ENCODE peak calls at places on chromosomes 1 and 21, in four cellular contexts. X is prostate gland, O is stomach, I is DND-41. G is an unnamed sample.
A peak's percentile ranks its signal among the peaks of the same experiment; 100 is the strongest.

GRCh38 chr1:184838374-184838995 is 83.8 kb upstream of the EDEM3 start:
- DNase-seq in X (peak; percentile 73), O (peak; percentile 51), I (no peak), G (no peak)

GRCh38 chr1:16064536-16065196 is 8.8 kb downstream of the FAM131C start:
- DNase-seq in X (no peak), O (no peak), I (no peak), G (no peak)

GRCh38 chr21:14972678-14973077 is 92.1 kb downstream of the NRIP1 start:
- DNase-seq in X (no peak), O (no peak), I (no peak), G (no peak)

GRCh38 chr1:11590395-11590794 is 63.8 kb downstream of the FBXO2 start:
- DNase-seq in X (no peak), O (no peak), I (no peak), G (no peak)

GRCh38 chr1:83491930-83492329 is 507.0 kb downstream of the TTLL7 start:
- DNase-seq in X (no peak), O (no peak), I (no peak), G (no peak)

GRCh38 chr1:116374340-116375164 is 1.5 kb downstream of the ATP1A1 start:
- DNase-seq in X (peak; percentile 33), O (no peak), I (peak; percentile 36), G (no peak)

GRCh38 chr21:38434913-38435533 is 63.3 kb downstream of the ERG start:
- DNase-seq in X (no peak), O (no peak), I (no peak), G (no peak)

GRCh38 chr1:109273570-109274288 is 9.2 kb downstream of the PSRC1 start:
- DNase-seq in X (no peak), O (no peak), I (no peak), G (no peak)

GRCh38 chr1:190168893-190169292 is 308.8 kb downstream of the BRINP3 start:
- DNase-seq in X (no peak), O (no peak), I (no peak), G (no peak)

GRCh38 chr1:109214695-109215623 is 1.2 kb downstream of the SARS1 start:
- DNase-seq in X (peak; percentile 25), O (peak; percentile 40), I (peak; percentile 76), G (no peak)

GRCh38 chr1:172238969-172239368 is 181.5 kb upstream of the C1orf105 start:
- DNase-seq in X (no peak), O (no peak), I (no peak), G (no peak)

GRCh38 chr1:198246331-198246730 is 89.5 kb downstream of the NEK7 start:
- DNase-seq in X (no peak), O (no peak), I (no peak), G (no peak)

GRCh38 chr1:79082233-79082632 is 75.7 kb upstream of the ADGRL4 start:
- DNase-seq in X (no peak), O (no peak), I (no peak), G (no peak)

GRCh38 chr1:168348146-168348709 is 67.6 kb downstream of the TBX19 start:
- DNase-seq in X (no peak), O (no peak), I (peak; percentile 58), G (peak; percentile 50)

GRCh38 chr1:156385534-156386031 is 16.6 kb downstream of the RHBG start:
- DNase-seq in X (peak; percentile 37), O (peak; percentile 65), I (peak; percentile 80), G (peak; percentile 87)

GRCh38 chr1:234848972-234849641 is 239.1 kb upstream of the IRF2BP2 start:
- DNase-seq in X (no peak), O (no peak), I (no peak), G (no peak)

GRCh38 chr21:42836767-42837301 is 42.5 kb downstream of the WDR4 start:
- DNase-seq in X (no peak), O (peak; percentile 16), I (no peak), G (no peak)

GRCh38 chr1:75722966-75723365 is 1.5 kb upstream of the ACADM start:
- DNase-seq in X (no peak), O (no peak), I (no peak), G (peak; percentile 50)

GRCh38 chr1:179817789-179818188 is 59.8 kb downstream of the TOR1AIP2 start:
- DNase-seq in X (no peak), O (no peak), I (no peak), G (no peak)

GRCh38 chr1:228646717-228647522 is 88.4 kb upstream of the RHOU start:
- DNase-seq in X (no peak), O (peak; percentile 32), I (peak; percentile 38), G (peak; percentile 59)

GRCh38 chr1:233444484-233444883 is 117.0 kb downstream of the MAP3K21 start:
- DNase-seq in X (no peak), O (no peak), I (no peak), G (no peak)
- H3K4me3 ChIP-seq in X (no peak overlapping the region), O (no peak overlapping the region), I (no peak overlapping the region), G (no peak overlapping the region)

GRCh38 chr1:20551945-20552727 is at the start of gene FAM43B:
- DNase-seq in X (no peak), O (no peak), I (no peak), G (peak; percentile 10)
- H3K4me3 ChIP-seq in X (peak within 1 kb of the TSS; percentile 23), O (peak within 1 kb of the TSS; percentile 32), I (no peak within 1 kb of the TSS), G (peak within 1 kb of the TSS; percentile 15)

GRCh38 chr1:161707503-161707902 is 474 bp downstream of the FCRLA start:
- DNase-seq in X (no peak), O (no peak), I (no peak), G (no peak)

GRCh38 chr1:161706483-161707347 is at the start of gene FCRLA:
- DNase-seq in X (no peak), O (no peak), I (no peak), G (no peak)

GRCh38 chr1:161705537-161705936 is 1.5 kb upstream of the FCRLA start:
- DNase-seq in X (no peak), O (no peak), I (no peak), G (no peak)

GRCh38 chr1:161706116-161706482 is 930 bp upstream of the FCRLA start:
- DNase-seq in X (no peak), O (no peak), I (no peak), G (no peak)

GRCh38 chr1:161702250-161702649 is 4.8 kb upstream of the FCRLA start:
- DNase-seq in X (no peak), O (no peak), I (no peak), G (no peak)
- H3K4me3 ChIP-seq in X (no peak overlapping the region), O (no peak overlapping the region), I (no peak overlapping the region), G (no peak overlapping the region)

GRCh38 chr1:67767103-67767502 is 66.2 kb downstream of the GNG12 start:
- DNase-seq in X (no peak), O (no peak), I (no peak), G (no peak)

GRCh38 chr1:67764674-67765073 is 68.6 kb downstream of the GNG12 start:
- DNase-seq in X (no peak), O (no peak), I (no peak), G (no peak)

GRCh38 chr1:67768480-67768879 is 64.8 kb downstream of the GNG12 start:
- DNase-seq in X (no peak), O (no peak), I (no peak), G (no peak)

GRCh38 chr1:67769633-67770256 is 63.5 kb downstream of the GNG12 start:
- DNase-seq in X (no peak), O (no peak), I (no peak), G (no peak)

GRCh38 chr1:67766117-67766978 is 66.9 kb downstream of the GNG12 start:
- DNase-seq in X (no peak), O (peak; percentile 34), I (peak; percentile 42), G (peak; percentile 9)
- H3K4me3 ChIP-seq in X (no peak overlapping the region), O (peak overlapping the region; percentile 14), I (no peak overlapping the region), G (no peak overlapping the region)

DNA sequence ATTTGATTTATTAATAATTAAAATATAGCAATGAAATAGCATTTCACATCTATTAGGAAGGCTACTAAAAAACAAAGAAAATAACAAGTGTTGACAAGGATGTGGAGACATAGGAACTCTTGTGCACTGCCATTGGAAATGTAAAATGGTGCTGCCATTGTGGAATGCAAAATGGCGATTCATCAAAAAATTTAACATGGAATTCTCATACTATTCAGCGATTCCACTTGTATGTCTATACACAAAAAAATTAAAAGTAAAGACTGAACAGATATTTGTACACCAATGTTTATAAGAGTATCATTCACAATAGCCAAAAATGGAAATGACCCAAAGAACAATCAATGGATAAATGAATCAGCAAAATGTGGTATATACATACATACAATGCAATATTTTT is 101.3 kb upstream of the S1PR1 start:
- DNase-seq in X (no peak), O (no peak), I (no peak), G (no peak)
- H3K4me3 ChIP-seq in X (no peak overlapping the region), O (no peak overlapping the region), I (no peak overlapping the region), G (no peak overlapping the region)

DNA sequence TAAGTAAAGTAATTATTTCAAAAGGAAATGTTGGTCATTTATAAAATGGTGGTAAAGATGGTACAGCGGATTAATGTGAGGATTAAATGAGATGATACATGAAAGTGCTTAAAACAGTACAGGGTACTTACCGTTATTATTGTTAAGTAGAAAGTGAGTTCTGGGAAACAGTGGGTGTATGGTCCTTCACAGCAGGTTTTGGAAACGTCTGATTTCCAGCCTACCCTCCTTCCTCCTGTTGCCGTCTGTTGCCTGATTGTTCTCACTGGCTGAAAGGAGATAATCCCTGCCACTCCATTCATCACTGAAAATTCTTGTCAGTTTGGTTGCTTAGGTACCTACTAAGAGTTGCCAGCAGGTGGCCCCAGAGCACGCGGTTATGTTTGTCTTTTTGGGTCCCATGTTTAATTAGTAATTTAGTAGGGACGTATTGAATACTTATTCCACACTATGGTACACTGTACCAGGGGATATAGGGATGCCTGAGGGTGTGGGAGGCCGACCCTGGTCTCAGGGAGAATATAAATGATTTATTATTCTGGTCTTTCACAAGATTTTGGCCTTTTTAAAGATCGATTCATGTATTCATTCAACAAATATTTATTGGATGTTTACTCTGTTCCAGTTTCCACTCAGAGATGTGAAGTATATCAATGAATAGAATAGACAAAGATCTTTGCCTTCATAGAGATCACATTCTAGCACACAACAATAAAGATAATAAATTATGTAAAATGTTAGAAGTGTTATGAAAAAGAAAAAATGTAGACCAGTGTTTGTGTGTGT is 30.8 kb upstream of the RPTN start:
- DNase-seq in X (peak; percentile 66), O (peak; percentile 57), I (peak; percentile 58), G (peak; percentile 62)
- H3K4me3 ChIP-seq in X (peak overlapping the region; percentile 45), O (peak overlapping the region; percentile 57), I (no peak overlapping the region), G (no peak overlapping the region)

DNA sequence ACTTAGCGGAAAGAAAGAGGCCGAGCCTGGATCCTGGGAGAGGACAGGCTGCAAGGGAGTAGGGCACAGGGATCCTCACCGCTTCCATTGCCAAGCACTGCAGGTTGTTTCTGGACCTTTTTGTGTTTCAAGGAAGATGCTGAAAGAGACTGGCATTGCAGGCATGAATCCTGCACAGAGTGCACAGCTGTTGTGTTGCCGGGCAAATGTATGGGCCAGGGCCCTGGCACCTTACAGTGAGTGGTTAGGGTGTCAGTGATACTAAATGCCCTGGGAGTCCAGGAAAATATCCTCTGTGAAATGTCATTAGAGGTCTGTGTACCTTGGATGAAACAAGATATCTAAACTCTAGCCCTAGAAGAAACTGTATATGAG is 145.5 kb upstream of the FGGY start:
- DNase-seq in X (no peak), O (no peak), I (no peak), G (no peak)
- H3K4me3 ChIP-seq in X (no peak overlapping the region), O (no peak overlapping the region), I (no peak overlapping the region), G (no peak overlapping the region)